ENCODE peak calls at places on chromosomes 3 and 15, in five cellular contexts. One of them, this sample, is unnamed.

GRCh38 chr15:31487811-31488436 is 161.3 kb downstream of the KLF13 start:
- DNase-seq in HepG2: no peak
- DNase-seq in NT2/D1: no peak
- DNase-seq in GM12878: peak
- DNase-seq in H1: no peak
- DNase-seq in this sample: no peak

GRCh38 chr3:133600682-133601081 is 27.2 kb downstream of the CDV3 start:
- DNase-seq in HepG2: no peak
- DNase-seq in H1: no peak
- DNase-seq in GM12878: no peak
- DNase-seq in NT2/D1: no peak
- DNase-seq in this sample: no peak

GRCh38 chr3:140134231-140134630 is 199.2 kb downstream of the CLSTN2 start:
- DNase-seq in NT2/D1: no peak
- DNase-seq in GM12878: no peak
- DNase-seq in HepG2: no peak
- DNase-seq in H1: no peak
- DNase-seq in this sample: no peak

GRCh38 chr3:195394700-195395099 is 48.1 kb downstream of the ACAP2 start:
- DNase-seq in NT2/D1: no peak
- DNase-seq in H1: no peak
- DNase-seq in HepG2: no peak
- DNase-seq in GM12878: no peak
- DNase-seq in this sample: peak

GRCh38 chr3:75254685-75255084 is 409.4 kb upstream of the FRG2C start:
- DNase-seq in HepG2: no peak
- DNase-seq in H1: peak
- DNase-seq in NT2/D1: no peak
- DNase-seq in GM12878: no peak
- DNase-seq in this sample: no peak

GRCh38 chr3:170205302-170205701 is 16.9 kb upstream of the PRKCI start:
- DNase-seq in GM12878: peak
- DNase-seq in H1: no peak
- DNase-seq in HepG2: no peak
- DNase-seq in NT2/D1: no peak
- DNase-seq in this sample: no peak

GRCh38 chr3:23959147-23959900 is 14.2 kb downstream of the NR1D2 start:
- DNase-seq in GM12878: no peak
- DNase-seq in NT2/D1: no peak
- DNase-seq in HepG2: peak
- DNase-seq in H1: no peak
- DNase-seq in this sample: no peak

GRCh38 chr3:557972-558371 is 361.4 kb downstream of the CHL1 start:
- DNase-seq in HepG2: no peak
- DNase-seq in H1: no peak
- DNase-seq in GM12878: peak
- DNase-seq in NT2/D1: no peak
- DNase-seq in this sample: no peak

GRCh38 chr15:88396382-88396781 is 70.8 kb downstream of the MRPL46 start:
- DNase-seq in GM12878: no peak
- DNase-seq in HepG2: no peak
- DNase-seq in NT2/D1: peak
- DNase-seq in H1: no peak
- DNase-seq in this sample: no peak

GRCh38 chr3:177633671-177634207 is 436.5 kb upstream of the TBL1XR1 start:
- DNase-seq in NT2/D1: no peak
- DNase-seq in HepG2: no peak
- DNase-seq in H1: no peak
- DNase-seq in GM12878: no peak
- DNase-seq in this sample: no peak

GRCh38 chr15:66865622-66866611 is 163.9 kb downstream of the SMAD6 start:
- DNase-seq in HepG2: no peak
- DNase-seq in NT2/D1: no peak
- DNase-seq in H1: peak
- DNase-seq in GM12878: peak
- DNase-seq in this sample: no peak

GRCh38 chr15:100082761-100083402 is 258.9 kb downstream of the ADAMTS17 start:
- DNase-seq in NT2/D1: no peak
- DNase-seq in H1: no peak
- DNase-seq in HepG2: no peak
- DNase-seq in GM12878: no peak
- DNase-seq in this sample: no peak

GRCh38 chr3:86990171-86990733 is 697 bp downstream of the VGLL3 start:
- DNase-seq in HepG2: no peak
- DNase-seq in GM12878: no peak
- DNase-seq in NT2/D1: peak
- DNase-seq in H1: peak
- DNase-seq in this sample: peak

GRCh38 chr15:38696120-38696727 is 131.6 kb upstream of the RASGRP1 start:
- DNase-seq in NT2/D1: no peak
- DNase-seq in GM12878: no peak
- DNase-seq in HepG2: no peak
- DNase-seq in H1: no peak
- DNase-seq in this sample: no peak

GRCh38 chr3:121998030-121998580 is 23.9 kb downstream of the ILDR1 start:
- DNase-seq in NT2/D1: no peak
- DNase-seq in GM12878: no peak
- DNase-seq in HepG2: no peak
- DNase-seq in H1: no peak
- DNase-seq in this sample: no peak

GRCh38 chr15:92075764-92076163 is 222.3 kb downstream of the SLCO3A1 start:
- DNase-seq in HepG2: no peak
- DNase-seq in NT2/D1: no peak
- DNase-seq in H1: no peak
- DNase-seq in GM12878: no peak
- DNase-seq in this sample: no peak

GRCh38 chr3:55570361-55570760 is 83.3 kb upstream of the WNT5A start:
- DNase-seq in H1: no peak
- DNase-seq in HepG2: no peak
- DNase-seq in GM12878: no peak
- DNase-seq in NT2/D1: no peak
- DNase-seq in this sample: no peak

GRCh38 chr3:27900316-27900715 is 178.2 kb upstream of the EOMES start:
- DNase-seq in H1: no peak
- DNase-seq in GM12878: no peak
- DNase-seq in HepG2: no peak
- DNase-seq in NT2/D1: no peak
- DNase-seq in this sample: no peak

GRCh38 chr15:66673410-66674322 is 28.4 kb upstream of the SMAD6 start:
- DNase-seq in GM12878: no peak
- DNase-seq in HepG2: no peak
- DNase-seq in NT2/D1: peak
- DNase-seq in H1: peak
- DNase-seq in this sample: peak

GRCh38 chr3:42802876-42803799 is 1.2 kb downstream of the HIGD1A start:
- DNase-seq in NT2/D1: peak
- DNase-seq in H1: peak
- DNase-seq in HepG2: peak
- DNase-seq in GM12878: no peak
- DNase-seq in this sample: no peak

GRCh38 chr3:15339786-15340215 is 7.4 kb upstream of the SH3BP5 start:
- DNase-seq in NT2/D1: no peak
- DNase-seq in H1: no peak
- DNase-seq in GM12878: no peak
- DNase-seq in HepG2: no peak
- DNase-seq in this sample: no peak

GRCh38 chr15:89399390-89400120 is 64.9 kb upstream of the POLG start:
- DNase-seq in H1: no peak
- DNase-seq in GM12878: no peak
- DNase-seq in NT2/D1: no peak
- DNase-seq in HepG2: no peak
- DNase-seq in this sample: peak

GRCh38 chr15:89401636-89402252 is 67.1 kb upstream of the POLG start:
- DNase-seq in HepG2: no peak
- DNase-seq in GM12878: no peak
- DNase-seq in H1: no peak
- DNase-seq in NT2/D1: no peak
- DNase-seq in this sample: no peak

GRCh38 chr15:89402406-89402805 is 67.8 kb upstream of the POLG start:
- DNase-seq in NT2/D1: no peak
- DNase-seq in HepG2: no peak
- DNase-seq in GM12878: no peak
- DNase-seq in H1: no peak
- DNase-seq in this sample: no peak

GRCh38 chr15:89400121-89400996 is 65.7 kb upstream of the POLG start:
- DNase-seq in NT2/D1: no peak
- DNase-seq in GM12878: no peak
- DNase-seq in HepG2: no peak
- DNase-seq in H1: no peak
- DNase-seq in this sample: peak

GRCh38 chr15:89400997-89401590 is 66.5 kb upstream of the POLG start:
- DNase-seq in H1: no peak
- DNase-seq in GM12878: no peak
- DNase-seq in NT2/D1: no peak
- DNase-seq in HepG2: no peak
- DNase-seq in this sample: no peak
- TF ChIP-seq SUZ12 in H1: peak
- TF ChIP-seq SUZ12 in GM12878: no peak
- TF ChIP-seq SUZ12 in NT2/D1: no peak
- TF ChIP-seq SUZ12 in HepG2: no peak
- TF ChIP-seq SUZ12 in this sample: no peak

DNA sequence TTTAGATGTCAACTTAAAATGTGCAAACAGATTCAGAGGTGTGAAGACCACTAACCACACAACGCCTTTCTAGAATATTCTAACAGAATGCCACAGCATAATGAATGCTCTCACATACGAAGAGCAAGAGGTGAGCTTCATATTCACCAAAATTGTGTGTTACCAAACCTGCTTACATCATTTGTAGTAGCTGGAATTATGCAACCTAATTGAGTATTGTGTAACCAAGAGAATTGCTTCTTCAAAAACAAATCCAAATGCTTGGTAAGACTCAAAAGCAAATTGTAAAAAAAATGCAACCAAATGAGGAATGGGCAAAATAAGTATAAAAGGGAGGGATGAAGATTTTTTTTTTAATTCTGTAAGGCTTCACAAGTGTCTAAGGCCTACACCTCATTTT is 160.7 kb downstream of the TAFA4 start:
- DNase-seq in NT2/D1: no peak
- DNase-seq in GM12878: no peak
- DNase-seq in H1: no peak
- DNase-seq in HepG2: no peak
- DNase-seq in this sample: no peak
- TF ChIP-seq SUZ12 in NT2/D1: no peak
- TF ChIP-seq SUZ12 in GM12878: no peak
- TF ChIP-seq SUZ12 in H1: no peak
- TF ChIP-seq SUZ12 in HepG2: no peak
- TF ChIP-seq SUZ12 in this sample: no peak

GRCh38 chr3:188950832-188951489 is 220.8 kb upstream of the TPRG1 start:
- DNase-seq in HepG2: peak
- DNase-seq in H1: no peak
- DNase-seq in GM12878: no peak
- DNase-seq in NT2/D1: no peak
- DNase-seq in this sample: no peak

GRCh38 chr3:188956839-188957489 is 214.8 kb upstream of the TPRG1 start:
- DNase-seq in HepG2: peak
- DNase-seq in NT2/D1: peak
- DNase-seq in H1: no peak
- DNase-seq in GM12878: no peak
- DNase-seq in this sample: peak

GRCh38 chr3:188959013-188959412 is 212.8 kb upstream of the TPRG1 start:
- DNase-seq in HepG2: no peak
- DNase-seq in NT2/D1: no peak
- DNase-seq in GM12878: no peak
- DNase-seq in H1: no peak
- DNase-seq in this sample: no peak

GRCh38 chr3:188955919-188956318 is 215.9 kb upstream of the TPRG1 start:
- DNase-seq in H1: no peak
- DNase-seq in GM12878: no peak
- DNase-seq in HepG2: no peak
- DNase-seq in NT2/D1: no peak
- DNase-seq in this sample: no peak

DNA sequence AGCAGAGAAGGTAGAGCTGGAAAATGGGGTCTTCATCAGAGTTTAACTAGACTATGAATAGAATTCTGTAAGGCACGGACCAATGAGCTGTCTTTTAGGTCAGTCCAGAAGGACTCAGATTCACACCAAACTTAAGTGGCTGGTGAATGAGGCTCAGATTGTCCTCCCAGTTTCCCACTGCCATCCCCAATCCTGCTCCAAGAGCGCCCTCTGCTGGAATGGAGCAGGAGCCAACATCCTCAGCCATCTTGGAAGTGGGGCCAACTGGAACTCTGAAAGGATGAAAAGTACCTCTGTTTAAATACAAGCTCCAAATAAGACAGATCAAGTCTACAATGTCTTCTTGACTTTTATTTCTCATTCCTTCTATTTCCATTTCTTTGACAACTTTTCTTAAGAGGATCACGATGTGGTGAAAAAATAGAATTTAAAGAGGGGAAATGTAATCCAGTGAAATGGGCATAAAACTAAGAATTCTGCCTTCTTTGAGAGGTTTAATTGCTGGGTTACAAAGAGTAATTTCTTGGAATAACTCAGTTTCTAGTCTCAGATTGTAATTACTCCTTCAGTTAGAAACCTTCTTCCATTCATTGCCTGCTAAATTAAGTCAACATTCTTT is 217.1 kb upstream of the TPRG1 start:
- DNase-seq in HepG2: peak
- DNase-seq in NT2/D1: peak
- DNase-seq in H1: peak
- DNase-seq in GM12878: peak
- DNase-seq in this sample: peak
- TF ChIP-seq SUZ12 in HepG2: no peak
- TF ChIP-seq SUZ12 in NT2/D1: no peak
- TF ChIP-seq SUZ12 in H1: no peak
- TF ChIP-seq SUZ12 in GM12878: no peak
- TF ChIP-seq SUZ12 in this sample: no peak

GRCh38 chr3:73144828-73145227 is 83.4 kb downstream of the EBLN2 start:
- DNase-seq in GM12878: no peak
- DNase-seq in NT2/D1: no peak
- DNase-seq in H1: no peak
- DNase-seq in HepG2: no peak
- DNase-seq in this sample: no peak

GRCh38 chr3:73141531-73141930 is 80.1 kb downstream of the EBLN2 start:
- DNase-seq in HepG2: no peak
- DNase-seq in GM12878: no peak
- DNase-seq in NT2/D1: no peak
- DNase-seq in H1: no peak
- DNase-seq in this sample: no peak

GRCh38 chr3:73143401-73143800 is 81.9 kb downstream of the EBLN2 start:
- DNase-seq in HepG2: no peak
- DNase-seq in NT2/D1: no peak
- DNase-seq in H1: no peak
- DNase-seq in GM12878: no peak
- DNase-seq in this sample: no peak

GRCh38 chr3:73144276-73144675 is 82.8 kb downstream of the EBLN2 start:
- DNase-seq in NT2/D1: no peak
- DNase-seq in GM12878: no peak
- DNase-seq in H1: no peak
- DNase-seq in HepG2: no peak
- DNase-seq in this sample: no peak

DNA sequence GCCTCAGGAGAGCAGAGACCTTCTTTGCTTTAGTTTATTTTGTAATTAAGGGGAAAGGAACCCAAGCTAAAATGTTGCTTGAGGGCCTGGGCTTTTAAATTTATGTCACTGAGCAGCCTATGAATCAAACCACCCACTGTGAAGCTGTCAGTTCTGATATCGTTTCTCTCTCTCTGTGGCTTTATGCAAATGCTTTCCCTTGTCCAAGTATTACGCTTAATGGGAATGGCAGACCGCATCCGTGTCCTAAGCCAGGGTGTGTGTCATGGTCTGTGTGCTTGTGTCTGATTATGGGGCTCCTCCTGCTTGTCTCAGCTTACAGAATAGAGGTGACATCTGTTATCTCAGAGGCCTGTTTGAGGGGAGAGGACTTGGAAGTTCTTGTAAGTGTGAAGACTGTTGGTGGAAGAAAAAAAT is 82.4 kb downstream of the EBLN2 start:
- DNase-seq in GM12878: no peak
- DNase-seq in NT2/D1: no peak
- DNase-seq in H1: no peak
- DNase-seq in HepG2: no peak
- DNase-seq in this sample: peak
- TF ChIP-seq SUZ12 in GM12878: no peak
- TF ChIP-seq SUZ12 in NT2/D1: no peak
- TF ChIP-seq SUZ12 in H1: no peak
- TF ChIP-seq SUZ12 in HepG2: no peak
- TF ChIP-seq SUZ12 in this sample: no peak

This sample was measured in HEK293T.